ENCODE peak calls at places on chromosomes 4 and X, in seven cellular contexts. A, Z, W, N, T, H and L are unnamed samples.

GRCh38 chr4:7043521-7044414 is 596 bp downstream of the TADA2B start:
- DNase-seq in A (no peak), W (no peak), T (peak; percentile 69), N (peak; percentile 57), Z (no peak), H (peak; percentile 71), L (peak; percentile 68)

GRCh38 chrX:29241831-29242230 is 654.6 kb downstream of the IL1RAPL1 start:
- DNase-seq in T (peak; percentile 6), H (no peak), A (no peak), Z (no peak), W (no peak), N (no peak), L (no peak)

GRCh38 chr4:173370130-173370476 is 651 bp upstream of the SAP30 start:
- DNase-seq in Z (no peak), W (no peak), N (no peak), A (no peak), H (no peak), T (no peak), L (peak; percentile 77)

GRCh38 chr4:7418131-7418943 is 16.4 kb downstream of the PSAPL1 start:
- DNase-seq in Z (no peak), T (no peak), A (no peak), H (no peak), N (no peak), W (no peak), L (no peak)

GRCh38 chrX:48835524-48836329 is at the start of gene PCSK1N:
- DNase-seq in A (peak; percentile 57), H (no peak), Z (peak; percentile 51), T (peak; percentile 62), W (no peak), N (no peak), L (no peak)

GRCh38 chrX:1493877-1494510 is 41.3 kb upstream of the ASMTL start:
- DNase-seq in A (no peak), N (peak; percentile 27), H (no peak), T (no peak), W (no peak), Z (peak; percentile 30), L (peak; percentile 88)

GRCh38 chr4:118957683-118958082 is 69.0 kb downstream of the SYNPO2 start:
- DNase-seq in W (no peak), A (no peak), H (peak; percentile 24), T (no peak), N (no peak), Z (no peak), L (no peak)

GRCh38 chr4:2060578-2061207 is 1.6 kb downstream of the NAT8L start:
- DNase-seq in W (no peak), N (no peak), T (peak; percentile 54), A (no peak), H (peak; percentile 20), Z (peak; percentile 65), L (no peak)

GRCh38 chrX:29661290-29661689 is 554.1 kb upstream of the MAGEB2 start:
- DNase-seq in Z (no peak), N (no peak), T (no peak), H (peak; percentile 9), W (no peak), A (peak; percentile 59), L (no peak)

GRCh38 chr4:21457086-21457840 is 491.3 kb downstream of the KCNIP4 start:
- DNase-seq in H (no peak), N (no peak), A (no peak), W (no peak), Z (no peak), T (no peak), L (no peak)

GRCh38 chr4:74415602-74416300 is 29.2 kb upstream of the AREG start:
- DNase-seq in Z (no peak), N (no peak), A (no peak), H (no peak), W (no peak), T (no peak), L (no peak)

GRCh38 chr4:184845367-184846011 is 19.7 kb upstream of the ACSL1 start:
- DNase-seq in W (no peak), N (peak; percentile 66), T (peak; percentile 39), H (peak; percentile 76), Z (no peak), A (peak; percentile 79), L (no peak)

GRCh38 chr4:8038702-8039251 is 99.1 kb upstream of the AFAP1 start:
- DNase-seq in W (no peak), N (no peak), H (no peak), A (no peak), Z (no peak), T (no peak), L (no peak)

GRCh38 chr4:146255463-146255862 is 41.1 kb downstream of the REELD1 start:
- DNase-seq in W (no peak), Z (no peak), N (no peak), H (peak; percentile 72), T (no peak), A (no peak), L (no peak)

GRCh38 chr4:119656986-119657635 is 28.5 kb upstream of the PDE5A start:
- DNase-seq in A (peak; percentile 65), Z (no peak), N (no peak), T (peak; percentile 15), H (peak; percentile 52), W (peak; percentile 13), L (no peak)

GRCh38 chrX:3271485-3272186 is 74.8 kb downstream of the MXRA5 start:
- DNase-seq in N (no peak), T (peak; percentile 17), Z (no peak), H (peak; percentile 76), W (no peak), A (peak; percentile 23), L (no peak)

GRCh38 chrX:1491851-1492349 is 39.2 kb upstream of the ASMTL start:
- DNase-seq in T (no peak), Z (peak; percentile 74), H (peak; percentile 14), N (peak; percentile 50), A (peak; percentile 22), W (peak; percentile 66), L (peak; percentile 97)

DNA sequence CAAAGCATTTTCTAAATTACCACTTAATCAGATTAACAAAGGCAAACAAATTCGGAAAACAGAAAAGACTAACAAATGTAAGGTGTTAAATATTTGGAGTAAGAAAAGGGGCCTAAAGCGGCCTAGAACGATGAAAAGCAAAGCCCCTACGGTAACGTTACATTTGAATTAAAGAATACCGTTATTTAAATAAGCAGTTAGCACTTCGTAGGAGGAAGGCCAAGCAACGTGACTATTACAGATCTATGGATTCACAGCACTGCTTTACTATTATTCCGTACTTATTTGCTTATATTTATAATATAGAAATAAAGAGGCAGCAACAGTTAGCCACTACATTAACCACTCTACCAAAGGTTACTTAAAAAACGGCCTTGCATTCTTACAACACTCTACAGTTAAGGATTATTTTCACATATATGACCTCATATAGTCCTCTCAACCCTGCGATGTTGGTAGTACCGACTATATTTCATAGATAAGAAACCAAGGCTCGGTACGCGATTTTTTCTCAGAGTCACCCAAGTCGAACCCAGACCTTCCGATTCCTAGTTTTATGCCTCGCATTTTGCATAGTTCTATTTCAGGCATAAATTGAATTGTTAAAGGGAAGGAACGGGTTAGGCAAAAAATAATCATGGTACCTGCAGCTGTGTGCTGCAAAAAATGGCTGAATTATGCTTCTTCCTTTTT is 2.9 kb downstream of the KLHL15 start:
- DNase-seq in W (no peak), T (peak; percentile 38), Z (peak; percentile 28), A (peak; percentile 8), H (peak; percentile 52), N (peak; percentile 15), L (peak; percentile 42)
- H2AFZ ChIP-seq in W (no peak overlapping the region), T (peak overlapping the region; percentile 68), Z (no peak overlapping the region), A (no peak overlapping the region), H (peak overlapping the region; percentile 60), N (no peak overlapping the region), L (no peak overlapping the region)

DNA sequence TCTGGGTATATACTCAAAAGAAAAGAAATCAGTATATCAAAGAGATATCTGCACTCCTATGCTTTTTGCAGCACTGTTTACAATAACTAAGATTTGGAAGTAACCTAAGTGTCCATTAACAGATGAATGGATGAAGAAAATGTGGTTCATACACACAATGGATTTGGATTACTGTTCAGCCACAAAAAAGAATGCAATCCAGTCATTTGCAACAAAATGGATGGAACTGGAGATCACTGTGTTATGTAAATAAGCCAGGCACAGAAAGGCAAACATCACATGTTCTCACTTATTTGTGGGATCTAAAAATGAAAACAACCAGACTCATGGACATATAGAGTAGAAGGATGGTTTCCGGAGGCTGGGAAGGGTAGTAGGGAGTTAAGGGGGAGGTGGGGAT is 17.6 kb upstream of the NXT2 start:
- DNase-seq in N (no peak), A (no peak), W (no peak), T (no peak), Z (no peak), H (no peak), L (no peak)
- TF ChIP-seq EZH2phosphoT487 in N (no peak), A (no peak), W (no peak), T (no peak), Z (no peak), H (no peak), L (no peak)

GRCh38 chr4:4789462-4789861 is 70.0 kb upstream of the MSX1 start:
- DNase-seq in T (no peak), A (no peak), H (no peak), N (no peak), Z (no peak), W (no peak), L (no peak)

GRCh38 chr4:4787421-4787820 is 72.0 kb upstream of the MSX1 start:
- DNase-seq in A (no peak), H (no peak), T (no peak), Z (no peak), W (no peak), N (no peak), L (peak; percentile 16)

GRCh38 chr4:4791299-4791798 is 68.1 kb upstream of the MSX1 start:
- DNase-seq in N (no peak), A (no peak), T (peak; percentile 41), W (no peak), Z (peak; percentile 64), H (peak; percentile 75), L (no peak)

GRCh38 chr4:4792516-4792915 is 66.9 kb upstream of the MSX1 start:
- DNase-seq in H (peak; percentile 97), A (no peak), T (peak; percentile 17), W (no peak), N (no peak), Z (no peak), L (no peak)

GRCh38 chr4:4788573-4788972 is 70.9 kb upstream of the MSX1 start:
- DNase-seq in Z (no peak), W (no peak), A (no peak), N (no peak), H (no peak), T (no peak), L (peak; percentile 13)
- H3K9me3 ChIP-seq in Z (peaks cover 14% of the 10 kb centered on the region), W (peaks cover 3% of the 10 kb centered on the region), A (no peaks in the 10 kb centered on the region), N (no peaks in the 10 kb centered on the region), H (no peaks in the 10 kb centered on the region), T (no peaks in the 10 kb centered on the region), L (peaks cover 16% of the 10 kb centered on the region)

GRCh38 chrX:18426004-18426320 is 554 bp downstream of the CDKL5 start:
- DNase-seq in Z (no peak), N (no peak), T (no peak), H (peak; percentile 16), W (no peak), A (no peak), L (no peak)

GRCh38 chrX:18424482-18425198 is 768 bp upstream of the CDKL5 start:
- DNase-seq in Z (peak; percentile 69), N (peak; percentile 33), H (peak; percentile 61), T (peak; percentile 48), W (no peak), A (peak; percentile 39), L (peak; percentile 68)

GRCh38 chrX:18425199-18426003 is at the start of gene CDKL5:
- DNase-seq in N (peak; percentile 95), T (peak; percentile 96), W (peak; percentile 90), Z (peak; percentile 97), H (peak; percentile 96), A (peak; percentile 96), L (peak; percentile 95)

GRCh38 chrX:18422886-18423285 is 2.5 kb upstream of the CDKL5 start:
- DNase-seq in T (no peak), H (peak; percentile 28), A (no peak), W (no peak), Z (no peak), N (no peak), L (no peak)

GRCh38 chrX:18428006-18428405 is 2.6 kb downstream of the CDKL5 start:
- DNase-seq in A (no peak), T (no peak), W (no peak), Z (no peak), N (no peak), H (no peak), L (no peak)
- H2AFZ ChIP-seq in A (no peak overlapping the region), T (no peak overlapping the region), W (no peak overlapping the region), Z (no peak overlapping the region), N (no peak overlapping the region), H (no peak overlapping the region), L (no peak overlapping the region)